ENCODE peak calls at places on chromosomes 13 and 19, in four cellular contexts. One of them, this sample, is unnamed.

GRCh38 chr13:108220042-108220441 is 1.9 kb downstream of the ABHD13 start:
- DNase-seq in pancreas: peak; percentile 23
- DNase-seq in GM13976: no peak
- DNase-seq in Calu3: no peak
- DNase-seq in this sample: no peak

GRCh38 chr19:4911786-4912672 is 2.7 kb downstream of the UHRF1 start:
- DNase-seq in pancreas: no peak
- DNase-seq in GM13976: peak; percentile 77
- DNase-seq in Calu3: peak; percentile 77
- DNase-seq in this sample: peak; percentile 78

GRCh38 chr13:19156013-19156825 is 25.4 kb downstream of the TUBA3C start:
- DNase-seq in Calu3: no peak
- DNase-seq in pancreas: no peak
- DNase-seq in GM13976: peak; percentile 10
- DNase-seq in this sample: no peak

GRCh38 chr19:22335716-22336115 is 49.5 kb downstream of the ZNF729 start:
- DNase-seq in pancreas: no peak
- DNase-seq in GM13976: no peak
- DNase-seq in Calu3: no peak
- DNase-seq in this sample: no peak

GRCh38 chr13:39874331-39875055 is 219.0 kb downstream of the COG6 start:
- DNase-seq in Calu3: no peak
- DNase-seq in GM13976: no peak
- DNase-seq in pancreas: no peak
- DNase-seq in this sample: no peak

GRCh38 chr13:113724780-113725315 is 34.2 kb upstream of the TMEM255B start:
- DNase-seq in pancreas: peak; percentile 76
- DNase-seq in Calu3: peak; percentile 41
- DNase-seq in GM13976: peak; percentile 87
- DNase-seq in this sample: peak; percentile 85

GRCh38 chr19:43469160-43469480 is 3.7 kb upstream of the LYPD3 start:
- DNase-seq in Calu3: no peak
- DNase-seq in GM13976: no peak
- DNase-seq in pancreas: no peak
- DNase-seq in this sample: no peak

GRCh38 chr13:110250258-110250891 is 56.6 kb downstream of the COL4A1 start:
- DNase-seq in GM13976: no peak
- DNase-seq in Calu3: no peak
- DNase-seq in pancreas: no peak
- DNase-seq in this sample: no peak

GRCh38 chr13:19601749-19602725 is 31.4 kb upstream of the MPHOSPH8 start:
- DNase-seq in pancreas: peak; percentile 19
- DNase-seq in GM13976: peak; percentile 80
- DNase-seq in Calu3: peak; percentile 69
- DNase-seq in this sample: peak; percentile 87

GRCh38 chr19:55694241-55694655 is 19.2 kb downstream of the EPN1 start:
- DNase-seq in pancreas: no peak
- DNase-seq in GM13976: no peak
- DNase-seq in Calu3: no peak
- DNase-seq in this sample: no peak

GRCh38 chr13:59094149-59094548 is 1069.6 kb downstream of the DIAPH3 start:
- DNase-seq in Calu3: no peak
- DNase-seq in GM13976: no peak
- DNase-seq in pancreas: no peak
- DNase-seq in this sample: no peak

GRCh38 chr19:681029-681626 is 4.9 kb downstream of the FSTL3 start:
- DNase-seq in pancreas: no peak
- DNase-seq in Calu3: peak; percentile 81
- DNase-seq in GM13976: peak; percentile 97
- DNase-seq in this sample: peak; percentile 97

GRCh38 chr19:677601-678380 is 1.6 kb downstream of the FSTL3 start:
- DNase-seq in Calu3: no peak
- DNase-seq in pancreas: no peak
- DNase-seq in GM13976: no peak
- DNase-seq in this sample: no peak

GRCh38 chr19:680287-681028 is 4.3 kb downstream of the FSTL3 start:
- DNase-seq in pancreas: peak; percentile 100
- DNase-seq in Calu3: peak; percentile 96
- DNase-seq in GM13976: peak; percentile 100
- DNase-seq in this sample: peak; percentile 100

GRCh38 chr19:678791-679388 is 2.7 kb downstream of the FSTL3 start:
- DNase-seq in Calu3: no peak
- DNase-seq in pancreas: no peak
- DNase-seq in GM13976: no peak
- DNase-seq in this sample: no peak

DNA sequence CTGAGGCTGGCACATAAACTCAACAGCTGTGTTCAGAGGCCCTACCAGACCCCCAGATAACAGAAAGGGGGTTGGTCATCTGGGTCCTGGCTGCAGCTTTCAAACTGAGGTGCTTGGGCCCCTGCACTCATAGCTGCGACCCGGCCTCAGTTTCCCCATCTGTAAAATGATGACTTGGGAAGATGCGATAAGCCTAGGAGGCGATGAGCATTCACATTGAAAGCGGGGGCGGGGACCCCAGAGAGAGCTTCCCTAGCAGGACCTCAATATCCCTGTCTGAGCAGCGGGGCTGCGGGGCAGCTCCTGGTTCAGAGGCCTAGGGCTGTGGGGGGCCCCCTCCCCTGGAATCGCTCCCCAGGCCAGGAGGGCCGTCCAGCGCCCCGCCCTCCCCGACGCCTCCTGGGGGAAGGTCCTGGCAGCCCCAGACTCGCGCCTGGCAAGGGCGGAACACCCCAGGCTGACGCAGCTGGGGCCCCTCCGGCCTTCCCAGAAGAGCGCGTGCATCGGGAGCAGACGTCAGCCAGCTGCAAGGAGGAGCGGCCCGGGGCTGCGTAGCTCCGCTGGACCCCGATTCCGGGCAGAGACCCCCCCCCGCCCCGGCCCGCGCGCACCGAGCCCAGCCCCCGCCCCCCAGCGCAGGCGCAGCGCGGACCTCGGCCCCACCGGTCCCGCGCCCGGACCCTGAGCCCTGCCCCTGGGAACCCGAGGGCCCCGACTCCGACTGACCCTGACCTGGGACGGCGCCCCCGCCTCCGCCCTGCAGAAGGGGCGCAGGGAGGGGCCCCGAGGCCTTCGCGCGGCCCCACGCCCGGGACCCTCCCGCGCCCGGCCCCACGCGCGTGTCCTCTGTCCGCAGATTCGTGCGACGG is 3.5 kb downstream of the FSTL3 start:
- DNase-seq in pancreas: peak; percentile 68
- DNase-seq in Calu3: peak; percentile 43
- DNase-seq in GM13976: no peak
- DNase-seq in this sample: peak; percentile 74
- TF ChIP-seq CTCF in pancreas: no peak
- TF ChIP-seq CTCF in Calu3: no peak
- TF ChIP-seq CTCF in GM13976: no peak
- TF ChIP-seq CTCF in this sample: no peak

DNA sequence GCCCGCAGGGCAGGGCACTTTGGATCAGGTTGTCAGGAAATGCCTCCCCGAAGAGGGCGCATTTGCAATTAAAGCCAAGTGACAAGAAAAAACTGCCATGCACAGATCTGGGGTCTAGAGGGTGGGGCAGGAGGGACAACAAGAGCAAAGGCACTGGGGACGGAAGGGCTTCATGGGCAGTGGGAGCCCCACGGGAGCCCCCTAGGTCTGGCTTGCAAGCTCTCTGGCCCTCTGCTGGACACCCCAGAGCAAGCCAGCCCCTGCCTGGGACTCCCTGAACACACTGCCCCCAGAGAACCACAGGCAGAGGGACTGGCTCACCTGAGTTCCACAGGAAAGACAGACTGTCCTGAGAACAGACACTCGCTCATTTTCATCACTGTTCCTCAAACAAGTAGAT is 30.2 kb upstream of the C19orf12 start:
- DNase-seq in Calu3: peak; percentile 14
- DNase-seq in pancreas: no peak
- DNase-seq in GM13976: no peak
- DNase-seq in this sample: no peak
- TF ChIP-seq CTCF in Calu3: no peak
- TF ChIP-seq CTCF in pancreas: no peak
- TF ChIP-seq CTCF in GM13976: no peak
- TF ChIP-seq CTCF in this sample: no peak

GRCh38 chr13:50993371-50993770 is 83.8 kb downstream of the RNASEH2B start:
- DNase-seq in pancreas: no peak
- DNase-seq in GM13976: no peak
- DNase-seq in Calu3: no peak
- DNase-seq in this sample: no peak

GRCh38 chr13:50990540-50991506 is 81.2 kb downstream of the RNASEH2B start:
- DNase-seq in pancreas: no peak
- DNase-seq in Calu3: no peak
- DNase-seq in GM13976: no peak
- DNase-seq in this sample: no peak

GRCh38 chr13:50991624-50992610 is 82.3 kb downstream of the RNASEH2B start:
- DNase-seq in GM13976: peak; percentile 45
- DNase-seq in Calu3: no peak
- DNase-seq in pancreas: no peak
- DNase-seq in this sample: peak; percentile 54

GRCh38 chr13:50990050-50990449 is 80.5 kb downstream of the RNASEH2B start:
- DNase-seq in Calu3: no peak
- DNase-seq in pancreas: no peak
- DNase-seq in GM13976: no peak
- DNase-seq in this sample: no peak

DNA sequence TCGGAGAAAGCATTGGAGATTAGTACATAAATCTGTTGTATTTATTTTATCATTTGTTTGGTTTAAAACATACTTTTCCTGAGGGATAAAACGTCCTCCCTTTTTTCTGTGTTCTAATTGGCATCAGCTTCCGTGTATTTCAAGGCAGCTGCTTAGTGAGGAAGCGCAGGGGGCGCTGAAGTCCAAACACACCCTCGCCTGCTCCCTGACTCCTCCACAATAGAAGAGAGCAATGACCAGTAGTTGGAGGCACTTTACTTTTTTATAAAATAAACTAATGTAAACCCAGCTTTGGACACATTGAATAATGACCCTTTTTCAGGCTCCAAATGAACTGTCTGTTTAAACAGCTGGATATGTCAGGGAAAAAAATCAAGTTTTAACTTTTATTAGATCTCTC is 79.9 kb downstream of the RNASEH2B start:
- DNase-seq in Calu3: no peak
- DNase-seq in GM13976: no peak
- DNase-seq in pancreas: no peak
- DNase-seq in this sample: no peak
- TF ChIP-seq CTCF in Calu3: no peak
- TF ChIP-seq CTCF in GM13976: no peak
- TF ChIP-seq CTCF in pancreas: no peak
- TF ChIP-seq CTCF in this sample: peak; percentile 2

GRCh38 chr13:51935326-51936171 is 73.8 kb downstream of the CCDC70 start:
- DNase-seq in GM13976: no peak
- DNase-seq in Calu3: peak; percentile 21
- DNase-seq in pancreas: no peak
- DNase-seq in this sample: no peak
- TF ChIP-seq CTCF in GM13976: no peak
- TF ChIP-seq CTCF in Calu3: no peak
- TF ChIP-seq CTCF in pancreas: peak; percentile 21
- TF ChIP-seq CTCF in this sample: no peak

GRCh38 chr13:29402168-29402621 is 193.3 kb downstream of the SLC7A1 start:
- DNase-seq in pancreas: no peak
- DNase-seq in Calu3: no peak
- DNase-seq in GM13976: no peak
- DNase-seq in this sample: no peak

GRCh38 chr13:29396446-29396845 is 199.0 kb downstream of the SLC7A1 start:
- DNase-seq in pancreas: no peak
- DNase-seq in GM13976: no peak
- DNase-seq in Calu3: no peak
- DNase-seq in this sample: no peak

DNA sequence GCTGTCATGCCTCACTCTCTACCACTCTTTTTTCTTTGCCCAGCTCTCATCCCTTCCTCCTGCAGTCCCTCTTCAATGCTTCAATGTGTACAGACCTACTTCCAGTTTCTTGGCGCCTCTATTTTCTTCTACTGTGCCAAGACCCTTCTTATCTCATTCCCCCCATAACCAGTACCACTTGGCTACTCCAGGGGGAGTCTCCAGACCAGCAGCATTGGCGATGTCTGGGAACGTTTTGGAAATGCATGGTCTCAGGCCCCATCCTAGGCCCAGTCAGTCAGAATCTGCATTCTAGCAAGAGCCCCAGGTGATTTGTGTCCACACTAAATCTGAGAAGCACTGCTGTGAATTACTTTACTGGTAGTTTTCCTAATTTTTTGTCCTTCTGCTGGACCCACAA is 198.2 kb downstream of the SLC7A1 start:
- DNase-seq in GM13976: no peak
- DNase-seq in Calu3: peak; percentile 1
- DNase-seq in pancreas: no peak
- DNase-seq in this sample: no peak
- TF ChIP-seq CTCF in GM13976: no peak
- TF ChIP-seq CTCF in Calu3: no peak
- TF ChIP-seq CTCF in pancreas: no peak
- TF ChIP-seq CTCF in this sample: no peak

DNA sequence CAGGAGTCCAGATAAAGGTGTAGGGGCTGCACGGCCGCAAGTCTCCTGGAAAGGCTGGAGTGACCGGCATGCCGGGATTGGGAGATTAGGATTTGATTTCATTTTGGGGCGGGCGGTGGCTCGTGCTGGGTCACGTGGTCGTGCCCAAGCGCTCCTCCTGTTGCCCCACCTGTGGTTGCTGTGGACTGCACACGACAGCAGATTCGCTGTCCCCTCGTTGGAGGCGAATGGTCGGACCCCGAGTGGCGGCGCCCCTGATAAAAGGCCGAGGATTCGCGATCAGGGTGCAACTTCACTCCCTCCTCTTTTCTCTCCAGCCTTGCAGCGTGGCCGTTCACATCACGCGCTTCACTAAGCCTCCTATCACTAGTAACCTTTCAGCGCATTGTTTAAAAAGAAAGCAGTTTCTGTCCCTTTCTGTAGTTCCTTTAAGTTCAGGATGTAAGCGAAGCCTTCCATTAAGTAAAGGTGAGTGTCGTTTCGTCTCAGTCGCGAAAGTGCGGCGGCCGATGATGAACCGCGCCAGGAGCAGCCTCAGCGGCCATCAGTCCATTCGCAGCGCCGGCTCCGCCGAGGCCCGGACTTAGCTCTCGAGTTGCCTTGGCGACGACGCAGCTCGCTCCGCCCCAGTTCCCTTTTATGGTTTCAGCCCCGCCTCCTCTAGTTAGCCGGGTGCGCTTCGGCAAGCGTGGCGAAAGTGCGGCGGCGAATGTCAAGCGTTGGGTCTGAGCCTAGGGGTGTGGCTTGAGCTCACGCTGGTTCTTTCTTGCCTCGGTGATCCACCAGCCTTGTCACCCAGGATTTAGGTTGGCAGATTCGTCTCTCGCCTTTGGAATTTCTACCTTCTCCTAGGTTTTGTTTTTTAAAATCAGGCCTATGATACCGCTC is 1.7 kb upstream of the PPP1R37 start:
- DNase-seq in pancreas: peak; percentile 98
- DNase-seq in GM13976: peak; percentile 93
- DNase-seq in Calu3: peak; percentile 99
- DNase-seq in this sample: peak; percentile 89
- TF ChIP-seq CTCF in pancreas: no peak
- TF ChIP-seq CTCF in GM13976: no peak
- TF ChIP-seq CTCF in Calu3: no peak
- TF ChIP-seq CTCF in this sample: no peak

GRCh38 chr19:651991-652390 is 11.0 kb downstream of the RNF126 start:
- DNase-seq in Calu3: no peak
- DNase-seq in GM13976: no peak
- DNase-seq in pancreas: no peak
- DNase-seq in this sample: no peak
- TF ChIP-seq CTCF in Calu3: no peak
- TF ChIP-seq CTCF in GM13976: no peak
- TF ChIP-seq CTCF in pancreas: no peak
- TF ChIP-seq CTCF in this sample: no peak